ENCODE peak calls at places on chromosomes 4 and X, in four cellular contexts. D, X, O and U are unnamed samples.

GRCh38 chrX:14777484-14777883 is 95.4 kb downstream of the FANCB start:
- DNase-seq in O (peak), X (no peak), D (no peak), U (no peak)

GRCh38 chrX:30530591-30530990 is 47.0 kb downstream of the TASL start:
- DNase-seq in X (no peak), O (peak), D (no peak), U (no peak)

GRCh38 chr4:7966281-7967062 is 26.8 kb upstream of the AFAP1 start:
- DNase-seq in X (no peak), D (no peak), O (no peak), U (no peak)

GRCh38 chrX:72430405-72430968 is 124.8 kb upstream of the CITED1 start:
- DNase-seq in O (peak), D (no peak), X (no peak), U (no peak)

GRCh38 chrX:51876441-51876840 is 17.0 kb upstream of the MAGED1 start:
- DNase-seq in O (no peak), X (no peak), D (no peak), U (no peak)

GRCh38 chr4:188154668-188155423 is 15.6 kb downstream of the TRIML1 start:
- DNase-seq in O (peak), X (no peak), D (no peak), U (no peak)

GRCh38 chr4:1502976-1503375 is 96.7 kb upstream of the NKX1-1 start:
- DNase-seq in D (no peak), O (no peak), X (no peak), U (peak)

GRCh38 chr4:60812811-60813210 is 387.3 kb upstream of the ADGRL3 start:
- DNase-seq in X (no peak), O (no peak), D (no peak), U (no peak)

GRCh38 chrX:3501833-3502535 is 155.5 kb upstream of the MXRA5 start:
- DNase-seq in D (no peak), O (peak), X (no peak), U (no peak)

GRCh38 chr4:85713005-85713404 is 238.1 kb downstream of the ARHGAP24 start:
- DNase-seq in X (no peak), D (no peak), O (no peak), U (no peak)

GRCh38 chrX:43706786-43707185 is 50.7 kb downstream of the MAOA start:
- DNase-seq in D (no peak), X (no peak), O (no peak), U (no peak)

GRCh38 chr4:102356562-102357202 is 11.4 kb upstream of the SLC39A8 start:
- DNase-seq in O (no peak), X (no peak), D (no peak), U (no peak)

GRCh38 chr4:30948653-30949052 is 228.5 kb downstream of the PCDH7 start:
- DNase-seq in D (no peak), X (no peak), O (peak), U (no peak)

GRCh38 chr4:156970501-156971167 is 965 bp downstream of the PDGFC start:
- DNase-seq in O (peak), D (no peak), X (no peak), U (peak)

GRCh38 chrX:374566-374965 is 12.1 kb downstream of the PPP2R3B start:
- DNase-seq in O (no peak), X (no peak), D (no peak), U (no peak)

GRCh38 chrX:112734250-112734649 is 54.5 kb upstream of the LHFPL1 start:
- DNase-seq in D (no peak), O (peak), X (no peak), U (no peak)

GRCh38 chrX:19303216-19303880 is 40.4 kb upstream of the PDHA1 start:
- DNase-seq in D (no peak), O (peak), X (no peak), U (peak)

GRCh38 chr4:89347363-89347762 is 39.8 kb upstream of the GPRIN3 start:
- DNase-seq in D (no peak), X (no peak), O (no peak), U (no peak)

GRCh38 chr4:102402223-102402622 is 56.9 kb upstream of the SLC39A8 start:
- DNase-seq in O (no peak), D (no peak), X (no peak), U (no peak)

GRCh38 chr4:1187182-1187581 is 14.8 kb upstream of the SPON2 start:
- DNase-seq in O (no peak), D (peak), X (no peak), U (no peak)

GRCh38 chrX:105221374-105221773 is 880 bp upstream of the TEX13A start:
- DNase-seq in O (no peak), D (no peak), X (no peak), U (no peak)

GRCh38 chrX:13341491-13342101 is 21.7 kb upstream of the ATXN3L start:
- DNase-seq in O (peak), D (no peak), X (no peak), U (no peak)

GRCh38 chrX:14913241-14913640 is 40.0 kb downstream of the MOSPD2 start:
- DNase-seq in O (peak), D (no peak), X (no peak), U (no peak)

GRCh38 chrX:11406109-11406755 is 113.0 kb downstream of the AMELX start:
- DNase-seq in D (no peak), X (no peak), O (peak), U (no peak)

GRCh38 chr4:107035711-107036601 is at the start of gene DKK2:
- DNase-seq in D (no peak), O (peak), X (no peak), U (no peak)

GRCh38 chrX:46488712-46489111 is 56.5 kb downstream of the ZNF674 start:
- DNase-seq in D (no peak), X (no peak), O (no peak), U (no peak)

GRCh38 chrX:9416562-9417319 is 48.1 kb upstream of the TBL1X start:
- DNase-seq in D (no peak), O (peak), X (no peak), U (no peak)

GRCh38 chr4:181106410-181106809 is 1136.8 kb upstream of the TENM3 start:
- DNase-seq in X (no peak), O (no peak), D (no peak), U (no peak)

GRCh38 chr4:74896595-74896994 is 36.3 kb upstream of the PARM1 start:
- DNase-seq in X (no peak), O (no peak), D (no peak), U (no peak)

GRCh38 chrX:53682885-53683555 is 3.5 kb downstream of the HUWE1 start:
- DNase-seq in D (no peak), O (peak), X (no peak), U (no peak)

GRCh38 chrX:23382572-23382971 is 47.9 kb downstream of the PTCHD1 start:
- DNase-seq in X (no peak), O (no peak), D (no peak), U (no peak)

GRCh38 chrX:151680805-151681204 is 14.5 kb upstream of the PRRG3 start:
- DNase-seq in D (peak), O (peak), X (peak), U (no peak)

GRCh38 chrX:38142598-38142997 is 78.1 kb downstream of the SRPX start:
- DNase-seq in O (no peak), X (no peak), D (no peak), U (no peak)

GRCh38 chr4:87908341-87908740 is 67.2 kb upstream of the SPP1 start:
- DNase-seq in X (no peak), O (no peak), D (no peak), U (no peak)

GRCh38 chr4:102683846-102684581 is 76.8 kb downstream of the MANBA start:
- DNase-seq in O (no peak), X (no peak), D (no peak), U (no peak)

GRCh38 chr4:48831532-48832015 is 686 bp downstream of the OCIAD1 start:
- DNase-seq in X (no peak), D (peak), O (peak), U (no peak)

GRCh38 chrX:20743054-20743453 is 476.3 kb upstream of the RPS6KA3 start:
- DNase-seq in O (no peak), D (no peak), X (no peak), U (no peak)